ENCODE peak calls at places on chromosomes 6 and 20, in seven cellular contexts. One of them, this sample, is unnamed.

GRCh38 chr6:132253906-132254305 is 147.4 kb downstream of the MOXD1 start:
- DNase-seq in Peyer's patch: no peak
- DNase-seq in HFF-Myc: no peak
- DNase-seq in psoas muscle: no peak
- DNase-seq in sigmoid colon: no peak
- DNase-seq in left ventricle myocardium inferior: no peak
- DNase-seq in fibroblast of lung: no peak
- DNase-seq in this sample: peak

GRCh38 chr6:121319112-121319553 is 15.1 kb downstream of the TBC1D32 start:
- DNase-seq in HFF-Myc: no peak
- DNase-seq in fibroblast of lung: no peak
- DNase-seq in psoas muscle: no peak
- DNase-seq in Peyer's patch: no peak
- DNase-seq in sigmoid colon: no peak
- DNase-seq in left ventricle myocardium inferior: no peak
- DNase-seq in this sample: peak

GRCh38 chr6:137487947-137488735 is 6.1 kb downstream of the OLIG3 start:
- DNase-seq in left ventricle myocardium inferior: no peak
- DNase-seq in HFF-Myc: no peak
- DNase-seq in psoas muscle: no peak
- DNase-seq in sigmoid colon: no peak
- DNase-seq in Peyer's patch: no peak
- DNase-seq in fibroblast of lung: no peak
- DNase-seq in this sample: no peak

GRCh38 chr20:62739581-62740285 is 31.1 kb downstream of the NTSR1 start:
- DNase-seq in psoas muscle: no peak
- DNase-seq in Peyer's patch: peak
- DNase-seq in fibroblast of lung: no peak
- DNase-seq in left ventricle myocardium inferior: peak
- DNase-seq in HFF-Myc: peak
- DNase-seq in sigmoid colon: peak
- DNase-seq in this sample: no peak

GRCh38 chr6:115415378-115415777 is 645.3 kb downstream of the FRK start:
- DNase-seq in psoas muscle: no peak
- DNase-seq in left ventricle myocardium inferior: no peak
- DNase-seq in HFF-Myc: no peak
- DNase-seq in fibroblast of lung: no peak
- DNase-seq in Peyer's patch: no peak
- DNase-seq in sigmoid colon: no peak
- DNase-seq in this sample: no peak

GRCh38 chr6:35050988-35051330 is 90.2 kb downstream of the TCP11 start:
- DNase-seq in Peyer's patch: peak
- DNase-seq in HFF-Myc: no peak
- DNase-seq in psoas muscle: no peak
- DNase-seq in fibroblast of lung: no peak
- DNase-seq in left ventricle myocardium inferior: no peak
- DNase-seq in sigmoid colon: peak
- DNase-seq in this sample: no peak

GRCh38 chr6:31765910-31766794 is 3.7 kb downstream of the SAPCD1 start:
- DNase-seq in sigmoid colon: no peak
- DNase-seq in psoas muscle: no peak
- DNase-seq in HFF-Myc: no peak
- DNase-seq in fibroblast of lung: no peak
- DNase-seq in Peyer's patch: peak
- DNase-seq in left ventricle myocardium inferior: no peak
- DNase-seq in this sample: no peak

GRCh38 chr20:55159230-55159629 is 683.8 kb downstream of the DOK5 start:
- DNase-seq in fibroblast of lung: no peak
- DNase-seq in psoas muscle: no peak
- DNase-seq in sigmoid colon: no peak
- DNase-seq in left ventricle myocardium inferior: no peak
- DNase-seq in HFF-Myc: no peak
- DNase-seq in Peyer's patch: no peak
- DNase-seq in this sample: no peak

GRCh38 chr20:13683833-13684232 is 45.1 kb upstream of the TASP1 start:
- DNase-seq in psoas muscle: no peak
- DNase-seq in sigmoid colon: no peak
- DNase-seq in left ventricle myocardium inferior: no peak
- DNase-seq in fibroblast of lung: no peak
- DNase-seq in HFF-Myc: no peak
- DNase-seq in Peyer's patch: no peak
- DNase-seq in this sample: no peak

GRCh38 chr20:13677241-13677640 is 38.5 kb upstream of the TASP1 start:
- DNase-seq in left ventricle myocardium inferior: no peak
- DNase-seq in fibroblast of lung: peak
- DNase-seq in psoas muscle: no peak
- DNase-seq in Peyer's patch: no peak
- DNase-seq in HFF-Myc: no peak
- DNase-seq in sigmoid colon: no peak
- DNase-seq in this sample: no peak

GRCh38 chr20:13684566-13685222 is 46.0 kb upstream of the TASP1 start:
- DNase-seq in psoas muscle: no peak
- DNase-seq in sigmoid colon: no peak
- DNase-seq in fibroblast of lung: no peak
- DNase-seq in left ventricle myocardium inferior: no peak
- DNase-seq in Peyer's patch: peak
- DNase-seq in HFF-Myc: peak
- DNase-seq in this sample: no peak

GRCh38 chr20:13685623-13686022 is 46.9 kb upstream of the TASP1 start:
- DNase-seq in Peyer's patch: no peak
- DNase-seq in sigmoid colon: no peak
- DNase-seq in fibroblast of lung: no peak
- DNase-seq in psoas muscle: no peak
- DNase-seq in HFF-Myc: no peak
- DNase-seq in left ventricle myocardium inferior: no peak
- DNase-seq in this sample: no peak

DNA sequence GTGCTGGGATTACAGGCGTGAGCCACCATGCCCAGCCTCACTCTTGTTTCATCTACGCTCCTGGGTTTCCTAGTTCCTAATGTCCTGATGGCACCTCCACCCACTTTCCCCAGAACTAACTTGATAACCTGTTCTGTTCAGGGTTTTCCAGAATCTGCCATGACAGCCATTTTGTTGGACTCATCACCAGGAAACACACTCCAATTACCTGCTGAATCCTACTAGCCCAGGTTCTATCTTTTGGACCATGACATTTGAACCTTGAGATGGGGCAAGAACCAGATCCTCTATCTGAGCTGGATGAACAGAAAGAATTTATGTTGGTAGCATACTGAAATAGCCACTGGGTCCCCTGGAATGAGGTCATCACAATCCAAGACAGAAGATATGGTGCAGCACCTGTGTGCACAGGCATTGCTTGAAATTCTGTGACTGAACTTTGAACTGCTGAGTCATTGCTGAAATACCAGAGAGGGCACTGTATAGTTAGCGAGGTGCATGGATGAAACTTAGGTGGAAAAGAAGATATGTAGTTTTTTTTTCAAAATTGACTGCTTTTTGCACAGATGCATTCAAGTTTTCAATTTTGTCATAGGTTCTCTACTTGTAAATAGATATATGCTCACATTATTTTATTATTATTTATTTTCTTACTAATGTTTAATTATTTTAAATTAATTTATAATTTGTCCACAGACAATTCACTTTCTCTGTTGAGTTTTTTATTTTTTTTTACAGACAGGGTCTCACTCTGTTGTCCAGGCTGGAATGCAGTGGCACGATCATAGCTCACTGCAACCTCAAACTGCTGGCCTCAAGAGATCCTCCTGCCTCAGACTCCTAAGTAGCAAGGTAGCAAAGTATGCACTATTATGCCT is 42.8 kb upstream of the TASP1 start:
- DNase-seq in left ventricle myocardium inferior: no peak
- DNase-seq in Peyer's patch: no peak
- DNase-seq in psoas muscle: no peak
- DNase-seq in HFF-Myc: no peak
- DNase-seq in fibroblast of lung: no peak
- DNase-seq in sigmoid colon: no peak
- DNase-seq in this sample: no peak
- TF ChIP-seq CTCF in left ventricle myocardium inferior: no peak
- TF ChIP-seq CTCF in Peyer's patch: no peak
- TF ChIP-seq CTCF in psoas muscle: no peak
- TF ChIP-seq CTCF in HFF-Myc: no peak
- TF ChIP-seq CTCF in fibroblast of lung: no peak
- TF ChIP-seq CTCF in sigmoid colon: no peak
- TF ChIP-seq CTCF in this sample: no peak

DNA sequence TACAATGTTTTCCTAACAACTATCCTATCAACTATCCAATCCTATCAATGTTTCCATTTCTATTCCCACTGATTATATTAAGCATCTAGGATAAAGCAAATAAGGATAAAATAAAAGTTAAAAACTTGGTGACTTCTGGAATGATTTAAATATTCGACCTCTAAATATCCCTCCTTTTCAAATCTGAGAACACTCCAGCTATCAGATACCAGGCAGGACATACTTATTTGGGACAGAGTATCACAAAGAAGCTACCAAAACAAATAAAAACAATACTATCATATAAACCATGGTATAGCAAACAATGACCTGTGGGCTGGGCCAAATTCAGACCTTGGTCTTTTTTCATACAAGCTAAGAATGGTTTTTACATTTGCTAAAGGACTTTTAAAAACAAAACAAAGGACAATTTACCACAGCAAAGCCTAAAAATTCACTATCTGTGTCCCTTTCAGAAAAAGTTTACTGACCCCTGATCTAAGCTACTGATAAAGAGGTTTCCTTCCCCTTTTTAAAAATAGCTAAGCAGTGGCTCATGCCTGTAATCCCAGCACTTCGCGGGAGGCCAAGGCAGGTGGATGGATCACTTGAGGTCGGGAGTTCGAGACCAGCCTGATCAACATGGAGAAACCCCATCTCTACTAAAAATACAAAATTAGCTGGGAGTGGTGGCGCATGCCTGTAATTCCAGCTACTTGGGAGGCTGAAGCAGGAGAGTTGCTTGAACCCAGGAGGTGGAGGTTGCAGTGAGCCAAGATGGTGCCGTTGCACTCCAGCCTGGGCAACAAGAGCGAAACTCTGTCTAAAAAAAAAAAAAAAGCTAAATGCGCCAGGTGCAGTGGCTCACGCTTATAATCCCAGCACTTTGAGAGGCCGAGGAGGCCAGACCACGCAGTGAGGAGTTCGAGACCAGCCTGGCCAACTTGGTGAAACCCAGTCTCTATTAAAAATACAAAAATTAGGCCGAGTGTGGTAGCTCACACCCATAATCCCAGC is 6.0 kb downstream of the NUP153 start:
- DNase-seq in Peyer's patch: no peak
- DNase-seq in sigmoid colon: no peak
- DNase-seq in left ventricle myocardium inferior: no peak
- DNase-seq in psoas muscle: no peak
- DNase-seq in fibroblast of lung: no peak
- DNase-seq in HFF-Myc: no peak
- DNase-seq in this sample: no peak
- H3K4me3 ChIP-seq in Peyer's patch: no peak
- H3K4me3 ChIP-seq in sigmoid colon: no peak
- H3K4me3 ChIP-seq in left ventricle myocardium inferior: no peak
- H3K4me3 ChIP-seq in psoas muscle: no peak
- H3K4me3 ChIP-seq in fibroblast of lung: no peak
- H3K4me3 ChIP-seq in HFF-Myc: no peak
- H3K4me3 ChIP-seq in this sample: no peak

DNA sequence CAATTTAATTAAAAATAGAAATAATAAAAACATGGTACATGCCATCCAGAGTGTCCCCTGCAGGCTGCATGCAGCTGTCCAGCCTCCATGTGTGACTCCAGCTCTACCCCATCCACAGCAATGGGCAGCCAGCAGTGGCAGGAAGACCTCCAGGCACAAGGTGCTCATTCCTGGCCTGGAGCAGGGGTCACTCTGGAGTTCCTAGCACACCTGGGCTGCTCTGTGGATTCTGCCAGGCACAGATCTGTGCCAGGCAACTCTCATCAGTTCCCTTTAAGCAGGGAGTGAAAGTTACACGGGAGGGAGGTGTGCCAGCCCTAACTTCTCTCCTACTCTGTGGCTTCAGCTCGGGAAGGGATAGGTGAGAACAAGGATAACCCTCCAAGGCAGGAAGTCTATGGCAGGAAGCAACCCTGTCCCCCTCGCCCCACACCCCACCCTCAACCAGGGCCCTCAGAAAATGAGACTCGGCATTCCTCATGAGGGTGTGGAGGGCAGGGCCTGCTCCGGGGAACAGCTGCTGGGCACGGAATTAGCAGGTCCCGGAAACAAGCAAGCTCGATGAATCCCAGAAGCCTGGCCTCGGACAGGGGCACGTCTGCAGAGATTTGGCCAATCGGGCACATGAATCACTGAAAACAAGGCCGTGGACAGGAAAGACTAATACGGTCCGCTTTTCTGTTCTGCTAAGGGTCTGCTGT is 10.0 kb downstream of the JPH2 start:
- DNase-seq in psoas muscle: peak
- DNase-seq in left ventricle myocardium inferior: no peak
- DNase-seq in sigmoid colon: peak
- DNase-seq in Peyer's patch: no peak
- DNase-seq in HFF-Myc: no peak
- DNase-seq in fibroblast of lung: no peak
- DNase-seq in this sample: no peak
- TF ChIP-seq CTCF in psoas muscle: no peak
- TF ChIP-seq CTCF in left ventricle myocardium inferior: no peak
- TF ChIP-seq CTCF in sigmoid colon: no peak
- TF ChIP-seq CTCF in Peyer's patch: no peak
- TF ChIP-seq CTCF in HFF-Myc: no peak
- TF ChIP-seq CTCF in fibroblast of lung: no peak
- TF ChIP-seq CTCF in this sample: no peak

GRCh38 chr6:25456656-25457055 is 177.5 kb downstream of the CARMIL1 start:
- DNase-seq in left ventricle myocardium inferior: no peak
- DNase-seq in sigmoid colon: no peak
- DNase-seq in HFF-Myc: no peak
- DNase-seq in fibroblast of lung: no peak
- DNase-seq in Peyer's patch: no peak
- DNase-seq in psoas muscle: no peak
- DNase-seq in this sample: no peak

GRCh38 chr6:25464225-25464624 is 185.1 kb downstream of the CARMIL1 start:
- DNase-seq in fibroblast of lung: peak
- DNase-seq in Peyer's patch: no peak
- DNase-seq in left ventricle myocardium inferior: no peak
- DNase-seq in sigmoid colon: no peak
- DNase-seq in HFF-Myc: no peak
- DNase-seq in psoas muscle: no peak
- DNase-seq in this sample: no peak

GRCh38 chr6:25457519-25457918 is 178.3 kb downstream of the CARMIL1 start:
- DNase-seq in psoas muscle: no peak
- DNase-seq in Peyer's patch: no peak
- DNase-seq in HFF-Myc: no peak
- DNase-seq in left ventricle myocardium inferior: no peak
- DNase-seq in sigmoid colon: no peak
- DNase-seq in fibroblast of lung: no peak
- DNase-seq in this sample: no peak

GRCh38 chr6:25465931-25466330 is 186.1 kb upstream of the SCGN start:
- DNase-seq in sigmoid colon: no peak
- DNase-seq in HFF-Myc: no peak
- DNase-seq in fibroblast of lung: peak
- DNase-seq in Peyer's patch: no peak
- DNase-seq in psoas muscle: no peak
- DNase-seq in left ventricle myocardium inferior: no peak
- DNase-seq in this sample: no peak

DNA sequence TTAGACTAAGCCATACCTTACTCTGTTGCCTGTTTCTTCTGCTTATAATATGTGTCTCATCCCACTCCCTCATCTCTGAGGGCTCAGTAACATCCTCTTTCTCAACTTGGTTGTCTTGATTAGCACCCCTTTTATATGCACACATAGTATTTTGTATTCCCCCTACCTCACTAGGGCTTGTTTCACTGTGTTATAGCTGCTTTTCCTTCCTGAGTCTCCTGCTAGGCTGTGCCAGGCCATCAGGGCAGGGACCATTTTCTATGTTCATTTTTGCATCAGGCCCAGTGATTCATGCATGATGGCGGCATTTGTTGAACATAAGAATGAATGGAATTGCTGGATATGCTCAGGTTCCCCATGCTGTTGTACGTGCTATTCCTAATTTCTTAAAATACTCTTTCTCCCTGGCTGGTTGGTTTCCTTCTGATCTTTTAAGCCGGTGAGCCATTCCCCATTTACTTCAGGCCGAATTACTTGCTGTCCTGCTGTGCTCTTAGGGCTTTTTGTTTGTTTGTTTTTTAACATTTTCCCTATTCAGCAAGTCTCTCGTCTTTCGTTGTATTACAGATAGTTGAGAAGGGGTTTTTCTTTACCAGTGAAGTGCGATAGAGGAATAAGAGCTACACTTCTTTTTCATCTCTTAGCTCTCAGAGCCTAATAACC is 183.2 kb downstream of the CARMIL1 start:
- DNase-seq in HFF-Myc: no peak
- DNase-seq in psoas muscle: no peak
- DNase-seq in left ventricle myocardium inferior: no peak
- DNase-seq in sigmoid colon: no peak
- DNase-seq in Peyer's patch: no peak
- DNase-seq in fibroblast of lung: no peak
- DNase-seq in this sample: no peak
- H3K4me3 ChIP-seq in HFF-Myc: no peak
- H3K4me3 ChIP-seq in psoas muscle: no peak
- H3K4me3 ChIP-seq in left ventricle myocardium inferior: no peak
- H3K4me3 ChIP-seq in sigmoid colon: no peak
- H3K4me3 ChIP-seq in Peyer's patch: no peak
- H3K4me3 ChIP-seq in fibroblast of lung: no peak
- H3K4me3 ChIP-seq in this sample: no peak

This sample was measured in fibroblast of the aortic adventitia.